ENCODE peak calls at places on chromosomes 5 and 9, in four cellular contexts. Y, U, A and K are unnamed samples.
A peak's percentile ranks its signal among the peaks of the same experiment; 100 is the strongest.

GRCh38 chr5:59943721-59944120 is 50.2 kb upstream of the PDE4D start:
- DNase-seq in A (no peak), Y (no peak), U (no peak), K (no peak)

GRCh38 chr9:13983607-13984006 is 330.3 kb downstream of the NFIB start:
- DNase-seq in Y (no peak), U (no peak), A (no peak), K (no peak)

GRCh38 chr9:79572891-79573696 is 1.3 kb downstream of the TLE4 start:
- DNase-seq in U (peak; percentile 34), A (no peak), Y (peak; percentile 70), K (peak; percentile 93)

GRCh38 chr9:133236291-133237071 is 27.4 kb upstream of the OBP2B start:
- DNase-seq in U (peak; percentile 24), A (no peak), Y (no peak), K (no peak)

GRCh38 chr9:98908897-98909634 is 34.6 kb upstream of the COL15A1 start:
- DNase-seq in U (no peak), A (no peak), Y (no peak), K (no peak)

GRCh38 chr9:83304686-83305085 is 233.5 kb downstream of the FRMD3 start:
- DNase-seq in Y (no peak), A (no peak), U (no peak), K (peak; percentile 60)

GRCh38 chr9:131635285-131635684 is 90.0 kb downstream of the PRRT1B start:
- DNase-seq in A (no peak), U (peak; percentile 53), Y (peak; percentile 26), K (peak; percentile 93)

GRCh38 chr9:33065157-33066076 is 11.1 kb downstream of the SMU1 start:
- DNase-seq in A (peak; percentile 60), Y (no peak), U (no peak), K (no peak)

GRCh38 chr5:1343931-1344901 is 683 bp downstream of the CLPTM1L start:
- DNase-seq in U (no peak), Y (peak; percentile 39), A (no peak), K (no peak)

GRCh38 chr5:147482426-147483196 is 27.3 kb downstream of the DPYSL3 start:
- DNase-seq in A (no peak), Y (no peak), U (no peak), K (no peak)

GRCh38 chr5:115306011-115306530 is 9.6 kb upstream of the CCDC112 start:
- DNase-seq in U (no peak), A (no peak), Y (no peak), K (no peak)

GRCh38 chr9:26301046-26301445 is 591.6 kb downstream of the CAAP1 start:
- DNase-seq in A (no peak), Y (no peak), U (no peak), K (no peak)

GRCh38 chr9:5642170-5642569 is 13.3 kb downstream of the RIC1 start:
- DNase-seq in Y (no peak), U (no peak), A (no peak), K (no peak)
- H3K27ac ChIP-seq in Y (no peak overlapping the region), U (no peak overlapping the region), A (no peak overlapping the region), K (no peak overlapping the region)

GRCh38 chr9:126419475-126419874 is 92.8 kb downstream of the MVB12B start:
- DNase-seq in U (no peak), A (no peak), Y (no peak), K (no peak)
- H3K4me1 ChIP-seq in U (peaks cover 13% of the 10 kb centered on the region), A (no peaks in the 10 kb centered on the region), Y (peaks cover 36% of the 10 kb centered on the region), K (peaks cover 38% of the 10 kb centered on the region)

DNA sequence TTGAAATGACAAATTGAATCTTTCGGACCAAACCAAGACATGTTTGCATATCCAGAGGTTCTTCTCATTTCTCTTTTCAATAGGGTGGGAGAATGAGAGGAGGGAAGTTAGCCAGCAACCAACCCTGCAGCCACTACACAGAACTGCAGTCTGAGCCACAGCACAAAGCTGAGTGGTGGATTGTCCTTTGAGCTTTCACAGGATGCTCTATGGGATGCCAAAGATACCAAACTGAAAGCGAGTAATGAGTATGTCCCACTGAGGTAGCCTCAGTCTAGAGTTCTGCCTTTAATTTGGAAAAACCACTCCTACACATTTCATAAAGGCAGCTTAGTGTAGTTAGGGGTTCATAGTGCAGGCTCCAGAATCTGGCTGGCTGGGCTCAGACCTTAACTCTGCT is 114.9 kb downstream of the MARCHF3 start:
- DNase-seq in A (no peak), U (no peak), Y (no peak), K (no peak)
- H3K27ac ChIP-seq in A (no peak overlapping the region), U (no peak overlapping the region), Y (no peak overlapping the region), K (no peak overlapping the region)

DNA sequence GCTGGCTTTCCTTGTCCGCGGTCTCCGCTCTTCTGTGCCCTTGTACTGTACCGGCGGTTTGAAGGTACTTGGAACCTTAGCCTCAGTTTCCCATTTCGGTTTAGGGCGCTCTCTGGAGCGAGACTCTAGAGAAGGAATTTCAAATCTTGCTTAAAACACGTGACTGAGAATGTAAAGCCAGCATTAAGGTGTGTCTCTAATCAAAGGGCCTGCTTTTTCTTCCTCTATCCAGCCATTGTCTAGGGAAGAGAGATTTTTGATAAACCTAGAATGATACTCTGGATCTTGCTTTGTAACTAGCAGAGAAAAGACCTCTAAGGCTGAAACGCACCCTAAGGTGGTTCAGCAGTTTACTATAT is 701 bp downstream of the GPR107 start:
- DNase-seq in U (no peak), Y (no peak), A (no peak), K (no peak)
- H3K4me1 ChIP-seq in U (no peaks in the 10 kb centered on the region), Y (no peaks in the 10 kb centered on the region), A (peaks cover 7% of the 10 kb centered on the region), K (peaks cover 18% of the 10 kb centered on the region)

GRCh38 chr9:105333811-105334210 is 89.4 kb downstream of the SLC44A1 start:
- DNase-seq in U (no peak), A (no peak), Y (no peak), K (no peak)
- H3K27ac ChIP-seq in U (no peak overlapping the region), A (no peak overlapping the region), Y (no peak overlapping the region), K (no peak overlapping the region)

GRCh38 chr5:93191016-93191415 is 390.0 kb downstream of the NR2F1-AS1 start:
- DNase-seq in Y (peak; percentile 32), U (no peak), A (no peak), K (no peak)
- H3K4me1 ChIP-seq in Y (peaks cover 7% of the 10 kb centered on the region), U (no peaks in the 10 kb centered on the region), A (no peaks in the 10 kb centered on the region), K (no peaks in the 10 kb centered on the region)

GRCh38 chr5:66363097-66363496 is 219.0 kb downstream of the SREK1 start:
- DNase-seq in A (no peak), U (no peak), Y (no peak), K (no peak)
- H3K27ac ChIP-seq in A (no peak overlapping the region), U (no peak overlapping the region), Y (no peak overlapping the region), K (no peak overlapping the region)

GRCh38 chr9:105333076-105333475 is 88.6 kb downstream of the SLC44A1 start:
- DNase-seq in Y (no peak), U (no peak), A (no peak), K (no peak)

GRCh38 chr9:105331160-105331559 is 86.7 kb downstream of the SLC44A1 start:
- DNase-seq in U (no peak), Y (no peak), A (no peak), K (no peak)

GRCh38 chr9:105330755-105331154 is 86.3 kb downstream of the SLC44A1 start:
- DNase-seq in U (no peak), A (no peak), Y (no peak), K (no peak)

GRCh38 chr9:105331755-105332154 is 87.3 kb downstream of the SLC44A1 start:
- DNase-seq in U (no peak), Y (no peak), A (no peak), K (no peak)

DNA sequence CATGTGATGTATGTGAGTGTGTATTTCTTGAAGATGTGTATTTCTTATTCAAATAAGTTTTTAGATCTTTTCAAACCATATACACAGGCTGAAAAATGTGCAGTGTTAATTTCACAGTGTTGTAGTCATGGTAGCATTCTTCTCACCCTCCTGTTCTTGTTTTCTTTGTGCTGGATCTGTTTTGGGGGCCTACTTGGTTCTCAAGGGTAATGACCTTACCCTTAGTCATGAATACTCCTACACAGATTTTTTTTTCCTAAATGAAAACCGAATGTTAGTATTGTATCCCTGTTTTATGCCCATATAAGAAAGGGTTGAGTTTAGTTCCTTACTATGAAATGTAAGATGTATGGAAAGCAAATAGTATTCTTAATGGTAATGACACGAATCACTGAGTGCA is 88.0 kb downstream of the SLC44A1 start:
- DNase-seq in A (no peak), Y (no peak), U (no peak), K (no peak)
- H3K4me1 ChIP-seq in A (peaks cover 6% of the 10 kb centered on the region), Y (peaks cover 7% of the 10 kb centered on the region), U (no peaks in the 10 kb centered on the region), K (no peaks in the 10 kb centered on the region)